ENCODE peak calls at places on chromosomes 4 and X, in four cellular contexts. One of them, this sample, is unnamed.

GRCh38 chrX:39551748-39552147 is 546.0 kb downstream of the BCOR start:
- DNase-seq in activated T-cell treated with anti-CD3 and anti-CD28 coated beads for 1 hour: no peak
- DNase-seq in effector CD4-positive, alpha-beta T cell: no peak
- DNase-seq in stimulated activated CD4-positive, alpha-beta T cell treated with anti-CD3 and anti-CD28 coated beads, Interleukin-15, amount 100 ng/mL, for 24 hours: no peak
- DNase-seq in this sample: no peak

GRCh38 chr4:6887591-6888371 is 21.8 kb upstream of the TBC1D14 start:
- DNase-seq in activated T-cell treated with anti-CD3 and anti-CD28 coated beads for 1 hour: no peak
- DNase-seq in effector CD4-positive, alpha-beta T cell: no peak
- DNase-seq in stimulated activated CD4-positive, alpha-beta T cell treated with anti-CD3 and anti-CD28 coated beads, Interleukin-15, amount 100 ng/mL, for 24 hours: no peak
- DNase-seq in this sample: no peak

GRCh38 chrX:85375333-85375738 is 4.1 kb downstream of the POF1B start:
- DNase-seq in activated T-cell treated with anti-CD3 and anti-CD28 coated beads for 1 hour: no peak
- DNase-seq in effector CD4-positive, alpha-beta T cell: no peak
- DNase-seq in stimulated activated CD4-positive, alpha-beta T cell treated with anti-CD3 and anti-CD28 coated beads, Interleukin-15, amount 100 ng/mL, for 24 hours: no peak
- DNase-seq in this sample: no peak

GRCh38 chr4:1795304-1796195 is 2.5 kb downstream of the FGFR3 start:
- DNase-seq in activated T-cell treated with anti-CD3 and anti-CD28 coated beads for 1 hour: no peak
- DNase-seq in effector CD4-positive, alpha-beta T cell: no peak
- DNase-seq in stimulated activated CD4-positive, alpha-beta T cell treated with anti-CD3 and anti-CD28 coated beads, Interleukin-15, amount 100 ng/mL, for 24 hours: no peak
- DNase-seq in this sample: no peak

GRCh38 chrX:113675278-113675677 is 834.6 kb upstream of the AMOT start:
- DNase-seq in activated T-cell treated with anti-CD3 and anti-CD28 coated beads for 1 hour: no peak
- DNase-seq in effector CD4-positive, alpha-beta T cell: no peak
- DNase-seq in stimulated activated CD4-positive, alpha-beta T cell treated with anti-CD3 and anti-CD28 coated beads, Interleukin-15, amount 100 ng/mL, for 24 hours: no peak
- DNase-seq in this sample: no peak

GRCh38 chrX:47129879-47130358 is 14.6 kb downstream of the NDUFB11 start:
- DNase-seq in activated T-cell treated with anti-CD3 and anti-CD28 coated beads for 1 hour: no peak
- DNase-seq in effector CD4-positive, alpha-beta T cell: no peak
- DNase-seq in stimulated activated CD4-positive, alpha-beta T cell treated with anti-CD3 and anti-CD28 coated beads, Interleukin-15, amount 100 ng/mL, for 24 hours: no peak
- DNase-seq in this sample: no peak

GRCh38 chr4:151291485-151291884 is 14.5 kb downstream of the PRSS48 start:
- DNase-seq in activated T-cell treated with anti-CD3 and anti-CD28 coated beads for 1 hour: no peak
- DNase-seq in effector CD4-positive, alpha-beta T cell: no peak
- DNase-seq in stimulated activated CD4-positive, alpha-beta T cell treated with anti-CD3 and anti-CD28 coated beads, Interleukin-15, amount 100 ng/mL, for 24 hours: no peak
- DNase-seq in this sample: no peak

GRCh38 chrX:47166126-47166525 is 21.1 kb downstream of the RBM10 start:
- DNase-seq in activated T-cell treated with anti-CD3 and anti-CD28 coated beads for 1 hour: no peak
- DNase-seq in effector CD4-positive, alpha-beta T cell: no peak
- DNase-seq in stimulated activated CD4-positive, alpha-beta T cell treated with anti-CD3 and anti-CD28 coated beads, Interleukin-15, amount 100 ng/mL, for 24 hours: no peak
- DNase-seq in this sample: no peak

GRCh38 chrX:133335027-133335426 is 80.3 kb downstream of the GPC4 start:
- DNase-seq in activated T-cell treated with anti-CD3 and anti-CD28 coated beads for 1 hour: no peak
- DNase-seq in effector CD4-positive, alpha-beta T cell: no peak
- DNase-seq in stimulated activated CD4-positive, alpha-beta T cell treated with anti-CD3 and anti-CD28 coated beads, Interleukin-15, amount 100 ng/mL, for 24 hours: peak; percentile 9
- DNase-seq in this sample: no peak

GRCh38 chr4:57023104-57023503 is 44.4 kb downstream of the POLR2B start:
- DNase-seq in activated T-cell treated with anti-CD3 and anti-CD28 coated beads for 1 hour: no peak
- DNase-seq in effector CD4-positive, alpha-beta T cell: no peak
- DNase-seq in stimulated activated CD4-positive, alpha-beta T cell treated with anti-CD3 and anti-CD28 coated beads, Interleukin-15, amount 100 ng/mL, for 24 hours: no peak
- DNase-seq in this sample: no peak

This sample was measured in effector CD8-positive, alpha-beta T cell.